ENCODE peak calls at places on chromosomes 7 and 10, in five cellular contexts. F is sigmoid colon; T is heart left ventricle; C is naive thymus-derived CD4-positive, alpha-beta T cell; N is tibial nerve. D is an unnamed sample. For H3K4me1 and H3K9me3, the result is how much of the 10 kb centered on the place peaks cover.

GRCh38 chr7:141133646-141134045 is 59.8 kb downstream of the TMEM178B start:
- DNase-seq in N (no peak), T (no peak), C (no peak), F (no peak), D (no peak)

GRCh38 chr10:112209534-112210200 is 26.1 kb upstream of the GPAM start:
- DNase-seq in F (no peak), C (no peak), T (no peak), N (no peak), D (no peak)

GRCh38 chr7:29278362-29279070 is 83.9 kb downstream of the CHN2 start:
- DNase-seq in N (no peak), T (no peak), F (no peak), C (no peak), D (no peak)

GRCh38 chr10:91590904-91591791 is 41.7 kb downstream of the PPP1R3C start:
- DNase-seq in N (no peak), F (peak), C (no peak), T (peak), D (peak)

GRCh38 chr7:33744293-33744692 is 161.0 kb upstream of the BMPER start:
- DNase-seq in N (no peak), T (no peak), F (no peak), C (no peak), D (no peak)

GRCh38 chr10:52312999-52313349 is 1.1 kb upstream of the DKK1 start:
- DNase-seq in F (no peak), T (no peak), C (no peak), N (no peak), D (no peak)

GRCh38 chr7:34104120-34104519 is 198.8 kb downstream of the BMPER start:
- DNase-seq in T (no peak), C (no peak), F (no peak), N (no peak), D (no peak)

GRCh38 chr7:111708072-111708471 is 145.8 kb upstream of the IMMP2L start:
- DNase-seq in C (no peak), F (no peak), T (no peak), N (no peak), D (no peak)

GRCh38 chr10:90969947-90970673 is 49.2 kb upstream of the ANKRD1 start:
- DNase-seq in T (no peak), F (no peak), C (no peak), N (no peak), D (no peak)

GRCh38 chr10:24344695-24345473 is 135.9 kb downstream of the KIAA1217 start:
- DNase-seq in C (no peak), T (no peak), N (no peak), F (no peak), D (no peak)

GRCh38 chr7:33842141-33842540 is 63.2 kb upstream of the BMPER start:
- DNase-seq in N (no peak), F (no peak), T (no peak), C (no peak), D (no peak)

GRCh38 chr10:68079434-68079833 is 4.4 kb upstream of the HERC4 start:
- DNase-seq in N (no peak), C (no peak), F (no peak), T (no peak), D (no peak)

GRCh38 chr7:116591202-116592040 is 66.6 kb downstream of the CAV1 start:
- DNase-seq in C (no peak), N (no peak), T (no peak), F (no peak), D (no peak)

GRCh38 chr10:17209931-17210330 is 8.5 kb upstream of the TRDMT1 start:
- DNase-seq in C (no peak), N (no peak), F (no peak), T (no peak), D (no peak)

GRCh38 chr10:17209302-17209701 is 7.8 kb upstream of the TRDMT1 start:
- DNase-seq in C (no peak), T (no peak), F (no peak), N (no peak), D (no peak)

GRCh38 chr10:17212802-17213204 is 11.3 kb upstream of the TRDMT1 start:
- DNase-seq in T (no peak), N (no peak), F (no peak), C (no peak), D (no peak)

GRCh38 chr10:17213646-17214349 is 12.3 kb upstream of the TRDMT1 start:
- DNase-seq in T (no peak), F (no peak), N (no peak), C (no peak), D (no peak)

GRCh38 chr10:17210361-17210760 is 8.9 kb upstream of the TRDMT1 start:
- DNase-seq in T (no peak), C (no peak), F (no peak), N (no peak), D (no peak)
- H3K4me1 ChIP-seq in T (under half), C (under half), F (under half), N (under half), D (under half)

GRCh38 chr7:94352854-94353253 is 41.8 kb upstream of the COL1A2 start:
- DNase-seq in T (no peak), N (no peak), C (no peak), F (no peak), D (no peak)

GRCh38 chr7:94351703-94352102 is 43.0 kb upstream of the COL1A2 start:
- DNase-seq in N (no peak), T (no peak), C (no peak), F (no peak), D (no peak)

GRCh38 chr7:94354950-94355349 is 39.7 kb upstream of the COL1A2 start:
- DNase-seq in T (no peak), F (no peak), C (no peak), N (no peak), D (no peak)

GRCh38 chr7:94357076-94357475 is 37.6 kb upstream of the COL1A2 start:
- DNase-seq in C (no peak), F (no peak), N (no peak), T (no peak), D (no peak)

DNA sequence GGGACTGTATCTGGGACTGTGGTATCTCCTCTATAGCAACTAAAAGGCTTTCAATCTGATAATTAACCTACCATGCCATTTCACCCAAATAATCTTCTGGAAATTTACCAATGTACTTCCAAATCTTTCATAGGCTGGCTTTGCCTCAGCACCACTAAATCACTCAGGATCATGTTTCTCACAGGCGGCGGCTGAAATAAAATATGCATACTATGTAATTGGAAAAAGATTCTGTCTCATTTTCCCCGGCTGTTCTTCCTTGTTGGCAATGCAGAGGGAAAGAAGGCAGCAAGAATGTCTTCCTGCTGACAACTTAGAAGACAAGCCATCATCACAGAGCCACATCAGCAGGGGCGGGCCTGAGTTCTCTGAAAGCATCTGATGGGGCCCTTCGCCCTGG is 39.3 kb upstream of the COL1A2 start:
- DNase-seq in T (no peak), C (no peak), N (no peak), F (no peak), D (no peak)
- H3K27ac ChIP-seq in T (no peak), C (no peak), N (no peak), F (peak), D (no peak)

GRCh38 chr7:158244430-158244829 is 343.2 kb downstream of the PTPRN2 start:
- DNase-seq in F (no peak), T (no peak), N (no peak), C (no peak), D (no peak)
- H3K9me3 ChIP-seq in F (under half), T (under half), N (under half), C (under half), D (under half)

GRCh38 chr10:34748357-34748756 is 66.7 kb downstream of the PARD3 start:
- DNase-seq in N (no peak), T (no peak), F (no peak), C (no peak), D (no peak)
- H3K4me1 ChIP-seq in N (under half), T (under half), F (under half), C (under half), D (under half)

DNA sequence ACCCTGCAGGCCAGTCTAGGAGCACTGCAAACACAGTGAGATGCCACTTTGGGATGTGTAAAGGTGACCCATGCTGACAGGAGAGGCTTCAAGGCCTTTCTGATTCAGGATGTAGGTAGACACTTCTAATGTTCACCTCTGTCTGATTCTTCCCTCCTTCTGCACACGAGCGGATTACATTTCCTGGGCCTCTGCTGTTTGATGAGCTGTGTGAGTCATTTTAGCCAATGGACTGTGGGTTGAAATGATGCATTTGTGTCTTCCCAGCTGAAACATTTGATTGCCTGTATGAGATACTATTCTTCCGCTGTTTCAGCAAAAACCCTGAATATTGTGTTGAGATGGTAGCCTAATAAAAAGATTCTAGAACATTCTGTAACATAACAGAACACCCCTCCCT is 135.6 kb downstream of the EMX2 start:
- DNase-seq in N (no peak), T (no peak), C (no peak), F (no peak), D (no peak)
- H3K27ac ChIP-seq in N (no peak), T (no peak), C (no peak), F (no peak), D (no peak)

GRCh38 chr7:158143196-158144120 is 444.2 kb downstream of the PTPRN2 start:
- DNase-seq in T (no peak), F (no peak), N (no peak), C (no peak), D (no peak)
- H3K9me3 ChIP-seq in T (under half), F (under half), N (under half), C (under half), D (under half)

GRCh38 chr7:87806150-87806549 is 70.0 kb downstream of the SLC25A40 start:
- DNase-seq in T (no peak), C (no peak), F (no peak), N (no peak), D (no peak)
- H3K4me1 ChIP-seq in T (under half), C (under half), F (under half), N (under half), D (under half)

D was measured in right cardiac atrium.